ENCODE peak calls at places on chromosomes 16 and 17, in seven cellular contexts. One of them, this sample, is unnamed.

GRCh38 chr17:17280613-17281549 is at the start of gene COPS3:
- DNase-seq in BJ: peak; percentile 78
- DNase-seq in type B pancreatic cell: peak; percentile 96
- DNase-seq in CD4-positive, alpha-beta memory T cell: peak; percentile 96
- DNase-seq in neuronal stem cell: peak; percentile 95
- DNase-seq in LHCN-M2: peak; percentile 96
- DNase-seq in stimulated activated naive B cell treated with anti-CD40 and anti-IgM and Interleukin-4, amounts not matched to agents 10 μg/mL and 1 μg/mL and 100 μg/mL, for 72 hours: peak; percentile 96
- DNase-seq in this sample: peak; percentile 96

GRCh38 chr16:53061701-53062159 is 6.9 kb downstream of the CHD9 start:
- DNase-seq in BJ: no peak
- DNase-seq in type B pancreatic cell: no peak
- DNase-seq in CD4-positive, alpha-beta memory T cell: no peak
- DNase-seq in neuronal stem cell: no peak
- DNase-seq in LHCN-M2: no peak
- DNase-seq in stimulated activated naive B cell treated with anti-CD40 and anti-IgM and Interleukin-4, amounts not matched to agents 10 μg/mL and 1 μg/mL and 100 μg/mL, for 72 hours: peak; percentile 93
- DNase-seq in this sample: no peak

GRCh38 chr16:75198135-75198600 is 8.8 kb downstream of the CTRB2 start:
- DNase-seq in BJ: peak; percentile 32
- DNase-seq in type B pancreatic cell: no peak
- DNase-seq in CD4-positive, alpha-beta memory T cell: no peak
- DNase-seq in neuronal stem cell: no peak
- DNase-seq in LHCN-M2: peak; percentile 42
- DNase-seq in stimulated activated naive B cell treated with anti-CD40 and anti-IgM and Interleukin-4, amounts not matched to agents 10 μg/mL and 1 μg/mL and 100 μg/mL, for 72 hours: no peak
- DNase-seq in this sample: no peak

GRCh38 chr17:6512552-6512951 is 43.8 kb downstream of the PITPNM3 start:
- DNase-seq in BJ: no peak
- DNase-seq in type B pancreatic cell: no peak
- DNase-seq in CD4-positive, alpha-beta memory T cell: no peak
- DNase-seq in neuronal stem cell: no peak
- DNase-seq in LHCN-M2: no peak
- DNase-seq in stimulated activated naive B cell treated with anti-CD40 and anti-IgM and Interleukin-4, amounts not matched to agents 10 μg/mL and 1 μg/mL and 100 μg/mL, for 72 hours: no peak
- DNase-seq in this sample: no peak

GRCh38 chr17:19645608-19646250 is 2.8 kb upstream of the ALDH3A2 start:
- DNase-seq in BJ: no peak
- DNase-seq in type B pancreatic cell: no peak
- DNase-seq in CD4-positive, alpha-beta memory T cell: peak; percentile 43
- DNase-seq in neuronal stem cell: peak; percentile 23
- DNase-seq in LHCN-M2: peak; percentile 65
- DNase-seq in stimulated activated naive B cell treated with anti-CD40 and anti-IgM and Interleukin-4, amounts not matched to agents 10 μg/mL and 1 μg/mL and 100 μg/mL, for 72 hours: peak; percentile 17
- DNase-seq in this sample: peak; percentile 67

GRCh38 chr17:31535581-31535981 is 144.1 kb downstream of the RAB11FIP4 start:
- DNase-seq in BJ: no peak
- DNase-seq in type B pancreatic cell: no peak
- DNase-seq in CD4-positive, alpha-beta memory T cell: no peak
- DNase-seq in neuronal stem cell: no peak
- DNase-seq in LHCN-M2: no peak
- DNase-seq in stimulated activated naive B cell treated with anti-CD40 and anti-IgM and Interleukin-4, amounts not matched to agents 10 μg/mL and 1 μg/mL and 100 μg/mL, for 72 hours: peak; percentile 72
- DNase-seq in this sample: no peak

GRCh38 chr17:55743103-55743679 is 7.7 kb upstream of the PCTP start:
- DNase-seq in BJ: no peak
- DNase-seq in type B pancreatic cell: no peak
- DNase-seq in CD4-positive, alpha-beta memory T cell: no peak
- DNase-seq in neuronal stem cell: no peak
- DNase-seq in LHCN-M2: no peak
- DNase-seq in stimulated activated naive B cell treated with anti-CD40 and anti-IgM and Interleukin-4, amounts not matched to agents 10 μg/mL and 1 μg/mL and 100 μg/mL, for 72 hours: no peak
- DNase-seq in this sample: no peak

GRCh38 chr17:75273968-75274708 is 3.1 kb upstream of the MIF4GD start:
- DNase-seq in BJ: no peak
- DNase-seq in type B pancreatic cell: no peak
- DNase-seq in CD4-positive, alpha-beta memory T cell: no peak
- DNase-seq in neuronal stem cell: no peak
- DNase-seq in LHCN-M2: peak; percentile 50
- DNase-seq in stimulated activated naive B cell treated with anti-CD40 and anti-IgM and Interleukin-4, amounts not matched to agents 10 μg/mL and 1 μg/mL and 100 μg/mL, for 72 hours: no peak
- DNase-seq in this sample: no peak